ENCODE peak calls at places on chromosomes 16 and 17, in five cellular contexts. U is upper lobe of right lung; W is CD8-positive, alpha-beta T cell; F is thoracic aorta; R is breast epithelium. J is an unnamed sample. For H3K4me1, the result is how much of the 10 kb centered on the place peaks cover.

GRCh38 chr17:35086931-35087573 is 23.5 kb upstream of the RFFL start:
- DNase-seq in U (no peak), W (no peak), F (no peak), R (no peak), J (no peak)

GRCh38 chr16:56355221-56355620 is 70.1 kb downstream of the AMFR start:
- DNase-seq in U (no peak), W (no peak), F (no peak), R (no peak), J (no peak)

GRCh38 chr16:49556252-49557069 is 182.9 kb downstream of the C16orf78 start:
- DNase-seq in U (no peak), W (no peak), F (no peak), R (no peak), J (no peak)

GRCh38 chr17:7854851-7855642 is at the start of gene TMEM88:
- DNase-seq in U (peak), W (peak), F (no peak), R (no peak), J (peak)

GRCh38 chr17:75036643-75037268 is 10.0 kb downstream of the ATP5PD start:
- DNase-seq in U (peak), W (peak), F (peak), R (peak), J (peak)

GRCh38 chr17:4512156-4513112 is 13.8 kb downstream of the SPNS2 start:
- DNase-seq in U (no peak), W (no peak), F (no peak), R (no peak), J (no peak)

GRCh38 chr17:76568771-76569170 is 16.9 kb downstream of the ST6GALNAC2 start:
- DNase-seq in U (no peak), W (no peak), F (no peak), R (no peak), J (no peak)

GRCh38 chr16:53168744-53169143 is 114.0 kb downstream of the CHD9 start:
- DNase-seq in U (no peak), W (no peak), F (no peak), R (no peak), J (no peak)

GRCh38 chr17:45672301-45672700 is 111.8 kb upstream of the CRHR1 start:
- DNase-seq in U (no peak), W (no peak), F (no peak), R (no peak), J (peak)

GRCh38 chr16:66925322-66925840 is at the start of gene RRAD:
- DNase-seq in U (no peak), W (no peak), F (peak), R (no peak), J (peak)

GRCh38 chr17:5509482-5509881 is 23.1 kb downstream of the MIS12 start:
- DNase-seq in U (no peak), W (no peak), F (no peak), R (no peak), J (no peak)

GRCh38 chr17:64984776-64985521 is 65.7 kb upstream of the LRRC37A3 start:
- DNase-seq in U (no peak), W (peak), F (no peak), R (peak), J (no peak)

GRCh38 chr16:57253410-57253927 is 8.4 kb downstream of the ARL2BP start:
- DNase-seq in U (no peak), W (no peak), F (no peak), R (no peak), J (peak)

GRCh38 chr17:62692721-62693431 is 65.4 kb downstream of the MRC2 start:
- DNase-seq in U (no peak), W (no peak), F (no peak), R (no peak), J (peak)

DNA sequence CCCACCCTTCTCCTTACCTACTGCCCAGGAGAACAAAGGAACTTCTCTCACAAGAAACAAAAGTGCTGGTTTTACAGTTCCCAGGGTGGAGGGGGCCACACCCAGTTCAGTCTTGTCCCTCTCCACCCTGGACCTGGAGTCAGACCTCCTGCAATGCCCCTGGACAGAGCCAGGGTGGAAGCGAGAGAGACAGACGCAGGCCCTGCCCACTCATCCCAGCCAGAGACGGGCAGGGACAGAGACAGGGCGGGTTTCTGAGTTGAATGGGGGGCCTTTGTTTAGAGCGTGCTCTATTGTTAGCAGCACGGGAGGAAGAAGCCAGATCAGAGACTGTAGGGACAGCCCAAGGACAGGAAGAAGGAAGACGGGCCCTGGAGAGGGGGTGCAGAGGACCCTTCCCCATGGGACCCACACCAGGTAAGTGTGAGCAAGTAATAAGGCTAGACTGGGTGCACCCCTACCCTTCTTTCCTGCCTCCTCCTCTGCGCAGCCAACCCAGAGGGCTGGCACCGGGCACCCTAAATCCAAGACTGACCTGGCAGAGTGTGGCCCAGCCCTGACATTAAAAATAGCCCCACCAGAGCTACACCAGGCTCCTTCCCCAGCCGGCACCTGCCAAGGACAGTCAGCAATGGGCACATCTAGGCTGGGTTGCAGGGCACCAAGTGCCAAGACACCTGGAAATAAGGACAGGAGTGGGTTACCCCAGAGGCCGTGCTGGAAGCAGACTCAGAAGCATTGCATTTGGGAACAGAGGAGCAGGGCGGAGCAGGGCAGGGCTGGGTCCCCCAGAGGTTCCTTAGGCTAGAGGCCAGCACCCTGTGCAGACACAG is 10.9 kb downstream of the JUP start:
- DNase-seq in U (no peak), W (no peak), F (no peak), R (no peak), J (no peak)
- H3K4me1 ChIP-seq in U (half or more), W (under half), F (under half), R (half or more), J (half or more)

DNA sequence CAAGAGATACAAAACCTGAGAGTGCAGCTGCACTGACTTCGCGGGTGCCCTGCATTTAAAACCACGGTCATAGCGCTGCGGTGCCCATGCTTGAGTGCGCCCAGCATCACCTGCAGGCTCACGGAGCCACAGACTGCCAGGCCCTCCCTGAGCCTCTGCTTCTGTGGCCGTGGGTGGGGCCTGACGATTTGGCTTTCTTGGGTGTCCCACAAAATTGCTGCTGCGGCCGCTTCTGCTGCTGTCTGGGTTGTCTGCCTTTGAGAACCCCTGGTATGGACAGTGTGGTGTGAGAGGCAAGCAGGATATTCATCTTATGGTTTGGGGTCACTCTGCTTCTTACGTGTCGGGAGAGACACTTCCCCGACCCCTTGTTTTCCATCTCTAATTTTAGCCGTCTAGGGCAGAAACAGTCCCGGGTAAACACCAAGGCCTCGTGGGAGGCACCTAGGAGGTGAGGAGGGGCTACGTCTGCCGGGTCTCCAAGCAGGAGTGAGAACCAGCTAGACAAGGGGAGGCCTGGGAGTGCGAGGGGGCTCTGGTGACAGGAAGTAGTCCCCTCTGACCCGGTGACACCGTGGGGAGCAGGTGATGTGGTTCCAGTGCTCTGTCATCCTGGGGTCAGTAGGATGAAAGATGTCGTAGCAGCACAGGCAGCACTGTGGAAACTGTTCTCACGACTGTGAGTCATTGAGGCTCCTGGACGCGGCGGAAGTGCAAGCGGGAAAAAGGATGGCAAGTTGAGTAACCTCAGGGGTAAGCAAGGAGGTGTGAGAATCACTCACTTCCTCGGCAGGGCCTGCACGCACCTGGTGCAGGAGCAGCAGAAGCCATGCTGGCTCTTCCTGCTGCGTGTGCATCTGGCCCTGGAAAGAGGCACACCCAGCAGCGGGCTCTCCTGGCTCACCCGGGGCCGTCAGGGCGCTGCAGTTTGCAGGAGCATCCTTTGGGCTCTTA is 176.3 kb downstream of the RPTOR start:
- DNase-seq in U (no peak), W (peak), F (no peak), R (no peak), J (no peak)
- H3K27ac ChIP-seq in U (no peak), W (peak), F (no peak), R (no peak), J (no peak)

GRCh38 chr17:40540448-40540847 is 24.8 kb downstream of the CCR7 start:
- DNase-seq in U (peak), W (peak), F (no peak), R (peak), J (no peak)

GRCh38 chr17:40541873-40542561 is 23.3 kb downstream of the CCR7 start:
- DNase-seq in U (peak), W (no peak), F (no peak), R (no peak), J (no peak)

GRCh38 chr17:40541060-40541872 is 24.0 kb downstream of the CCR7 start:
- DNase-seq in U (peak), W (peak), F (no peak), R (peak), J (no peak)

GRCh38 chr17:40545660-40546059 is 19.6 kb downstream of the CCR7 start:
- DNase-seq in U (peak), W (no peak), F (no peak), R (peak), J (no peak)

GRCh38 chr17:40542562-40543411 is 22.5 kb downstream of the CCR7 start:
- DNase-seq in U (peak), W (peak), F (no peak), R (peak), J (no peak)
- H3K4me1 ChIP-seq in U (half or more), W (half or more), F (under half), R (under half), J (half or more)

DNA sequence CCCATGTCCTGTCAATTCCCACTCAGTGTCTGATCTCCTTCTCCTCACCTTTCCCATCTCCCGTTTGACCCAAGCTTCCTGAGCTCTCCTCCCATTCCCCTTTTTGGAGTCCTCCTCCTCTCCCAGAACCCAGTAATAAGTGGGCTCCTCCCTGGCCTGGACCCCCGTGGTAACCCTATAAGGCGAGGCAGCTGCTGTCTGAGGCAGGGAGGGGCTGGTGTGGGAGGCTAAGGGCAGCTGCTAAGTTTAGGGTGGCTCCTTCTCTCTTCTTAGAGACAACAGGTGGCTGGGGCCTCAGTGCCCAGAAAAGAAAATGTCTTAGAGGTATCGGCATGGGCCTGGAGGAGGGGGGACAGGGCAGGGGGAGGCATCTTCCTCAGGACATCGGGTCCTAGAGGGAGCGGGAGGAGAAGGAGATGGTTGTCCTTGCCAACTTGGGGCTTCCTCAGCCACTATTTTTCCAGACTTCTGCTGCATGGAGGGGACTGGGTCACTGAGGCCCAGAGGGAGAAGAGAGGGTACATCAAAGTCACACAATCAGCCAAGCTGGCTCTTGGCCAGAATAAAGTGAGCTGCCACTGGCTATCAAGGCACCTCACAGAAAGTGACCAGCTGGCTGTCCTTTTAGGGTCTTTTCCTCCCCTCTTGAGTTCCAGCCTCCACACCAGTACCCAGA is 1.9 kb upstream of the TBC1D10B start:
- DNase-seq in U (no peak), W (no peak), F (no peak), R (no peak), J (no peak)
- H3K27ac ChIP-seq in U (no peak), W (no peak), F (no peak), R (no peak), J (peak)

GRCh38 chr16:8627456-8627855 is 6.0 kb downstream of the METTL22 start:
- DNase-seq in U (no peak), W (no peak), F (no peak), R (no peak), J (no peak)

GRCh38 chr16:8623634-8624033 is 2.1 kb downstream of the METTL22 start:
- DNase-seq in U (no peak), W (no peak), F (no peak), R (no peak), J (no peak)

GRCh38 chr16:8626946-8627345 is 5.4 kb downstream of the METTL22 start:
- DNase-seq in U (no peak), W (no peak), F (no peak), R (no peak), J (no peak)

GRCh38 chr16:8622315-8622656 is 788 bp downstream of the METTL22 start:
- DNase-seq in U (no peak), W (no peak), F (no peak), R (no peak), J (no peak)

GRCh38 chr16:8625491-8626087 is 4.1 kb downstream of the METTL22 start:
- DNase-seq in U (no peak), W (no peak), F (no peak), R (no peak), J (no peak)
- H3K4me1 ChIP-seq in U (under half), W (under half), F (under half), R (under half), J (under half)

DNA sequence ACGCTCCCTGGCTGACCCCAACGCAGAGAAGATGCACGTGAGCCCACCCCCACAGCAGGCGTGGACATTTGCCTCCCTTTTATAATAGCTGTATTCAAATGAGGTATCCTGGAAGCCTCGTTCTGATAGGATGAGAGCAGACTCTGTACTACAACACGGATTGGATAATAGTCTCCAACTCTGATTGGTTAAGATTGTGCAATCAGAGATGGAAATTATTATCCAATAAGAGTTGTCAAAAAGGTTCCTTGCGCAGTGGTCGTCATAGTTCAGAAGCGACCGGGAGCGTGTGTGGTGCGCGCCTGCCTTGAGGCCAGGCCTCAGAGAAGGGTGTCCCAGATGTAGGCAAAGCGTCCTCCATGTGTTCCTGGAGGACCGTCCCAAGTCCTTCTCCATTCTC is 104.6 kb downstream of the USP22 start:
- DNase-seq in U (no peak), W (no peak), F (no peak), R (no peak), J (no peak)
- H3K27ac ChIP-seq in U (no peak), W (no peak), F (no peak), R (no peak), J (no peak)

GRCh38 chr17:50917418-50917743 is 51.2 kb upstream of the TOB1 start:
- DNase-seq in U (no peak), W (no peak), F (no peak), R (no peak), J (no peak)
- H3K4me1 ChIP-seq in U (under half), W (half or more), F (under half), R (half or more), J (under half)

GRCh38 chr16:12318661-12319463 is 342.3 kb downstream of the SNX29 start:
- DNase-seq in U (no peak), W (no peak), F (no peak), R (no peak), J (no peak)
- H3K27ac ChIP-seq in U (no peak), W (no peak), F (no peak), R (no peak), J (no peak)

GRCh38 chr17:6551356-6551755 is 5.0 kb downstream of the PITPNM3 start:
- DNase-seq in U (no peak), W (no peak), F (no peak), R (no peak), J (no peak)
- H3K4me1 ChIP-seq in U (under half), W (under half), F (under half), R (under half), J (under half)